ENCODE peak calls at places on chromosomes 16 and 17, in six cellular contexts. C is MCF 10A; T is GOT3; E is stimulated activated CD8-positive, alpha-beta memory T cell treated with anti-CD3 and anti-CD28 coated beads, Interleukin-4, amount 100 ng/mL, for 24 hours; V is H54; G is IMR-90. I is an unnamed sample.

GRCh38 chr17:41678411-41678906 is 10.2 kb upstream of the EIF1 start:
- DNase-seq in V (peak), T (no peak), E (no peak), G (peak), C (peak), I (peak)

GRCh38 chr17:69879576-69879975 is 195.4 kb upstream of the KCNJ16 start:
- DNase-seq in E (no peak), C (no peak), T (no peak), V (no peak), G (no peak), I (no peak)

GRCh38 chr17:37160940-37161339 is 212.2 kb downstream of the AATF start:
- DNase-seq in G (peak), T (no peak), E (no peak), C (peak), V (no peak), I (no peak)

GRCh38 chr17:78419970-78420820 is 41.7 kb downstream of the PGS1 start:
- DNase-seq in C (no peak), G (no peak), T (no peak), V (no peak), E (no peak), I (no peak)

GRCh38 chr16:8183186-8184099 is 406.9 kb downstream of the TMEM114 start:
- DNase-seq in C (no peak), V (no peak), E (no peak), G (no peak), T (no peak), I (no peak)

GRCh38 chr17:81683208-81683583 is 401 bp downstream of the ARL16 start:
- DNase-seq in E (no peak), G (peak), C (no peak), V (no peak), T (no peak), I (no peak)

GRCh38 chr16:3878610-3879009 is 1.9 kb downstream of the CREBBP start:
- DNase-seq in V (no peak), C (no peak), E (no peak), G (peak), T (no peak), I (no peak)

GRCh38 chr16:90018297-90019200 is 707 bp downstream of the DBNDD1 start:
- DNase-seq in C (peak), E (no peak), V (no peak), T (no peak), G (no peak), I (no peak)

GRCh38 chr17:47665655-47666054 is 15.9 kb downstream of the KPNB1 start:
- DNase-seq in G (peak), C (peak), T (no peak), E (no peak), V (no peak), I (no peak)

I was measured in H4.